ENCODE peak calls at places on chromosomes 11 and 22, in seven cellular contexts. A is activated CD8-positive, alpha-beta T cell treated with anti-CD3 and anti-CD28 coated beads, Interleukin-2, amount 10 ng/mL, durations not matched to agents 7 days and 5 days; N is NB4; C is HepG2; I is anterior cingulate cortex; L is mammary epithelial cell; Z is ovary. K is an unnamed sample.
A peak's percentile ranks its signal among the peaks of the same experiment; 100 is the strongest.

GRCh38 chr11:17876827-17877226 is 136.0 kb downstream of the SERGEF start:
- DNase-seq in A (no peak), N (no peak), C (no peak), I (no peak), L (peak; percentile 25), Z (no peak), K (no peak)

GRCh38 chr11:64649304-64649703 is 58.3 kb downstream of the SLC22A12 start:
- DNase-seq in A (peak; percentile 37), N (peak; percentile 76), C (peak; percentile 30), I (no peak), L (peak; percentile 9), Z (peak; percentile 48), K (peak; percentile 42)

GRCh38 chr22:28181332-28181731 is 262.3 kb upstream of the PITPNB start:
- DNase-seq in A (no peak), N (no peak), C (no peak), I (no peak), L (no peak), Z (no peak), K (no peak)

GRCh38 chr11:5042091-5042490 is 4.2 kb upstream of the OR52J3 start:
- DNase-seq in A (no peak), N (no peak), C (no peak), I (no peak), L (peak; percentile 51), Z (no peak), K (peak; percentile 8)

GRCh38 chr11:57798905-57799559 is 37.4 kb downstream of the CTNND1 start:
- DNase-seq in A (no peak), N (peak; percentile 19), C (peak; percentile 69), I (no peak), L (peak; percentile 98), Z (peak; percentile 47), K (peak; percentile 87)

GRCh38 chr11:104332110-104332509 is 168.2 kb upstream of the PDGFD start:
- DNase-seq in A (no peak), N (peak; percentile 36), C (peak; percentile 5), I (no peak), L (no peak), Z (no peak), K (peak; percentile 18)

GRCh38 chr11:57460017-57460755 is at the start of gene RTN4RL2:
- DNase-seq in A (peak; percentile 65), N (peak; percentile 82), C (peak; percentile 48), I (peak; percentile 25), L (peak; percentile 32), Z (no peak), K (peak; percentile 65)

GRCh38 chr11:36455658-36456111 is 54.4 kb downstream of the TRAF6 start:
- DNase-seq in A (no peak), N (peak; percentile 90), C (no peak), I (peak; percentile 40), L (peak; percentile 97), Z (peak; percentile 78), K (peak; percentile 92)

GRCh38 chr11:74253361-74253760 is 58.1 kb downstream of the P4HA3 start:
- DNase-seq in A (no peak), N (no peak), C (no peak), I (no peak), L (no peak), Z (no peak), K (no peak)

GRCh38 chr11:77842451-77843121 is 21.6 kb downstream of the AAMDC start:
- DNase-seq in A (no peak), N (no peak), C (no peak), I (no peak), L (no peak), Z (no peak), K (no peak)

GRCh38 chr11:61841636-61842332 is 13.7 kb downstream of the FADS2 start:
- DNase-seq in A (no peak), N (no peak), C (no peak), I (peak; percentile 46), L (no peak), Z (no peak), K (no peak)

GRCh38 chr22:43670545-43670944 is 141.6 kb downstream of the EFCAB6 start:
- DNase-seq in A (no peak), N (no peak), C (no peak), I (no peak), L (no peak), Z (no peak), K (no peak)

GRCh38 chr11:27471067-27471587 is 1.5 kb downstream of the LGR4 start:
- DNase-seq in A (no peak), N (peak; percentile 61), C (peak; percentile 21), I (no peak), L (peak; percentile 46), Z (no peak), K (peak; percentile 52)

GRCh38 chr11:120917536-120918239 is 106.2 kb upstream of the TBCEL start:
- DNase-seq in A (no peak), N (no peak), C (no peak), I (no peak), L (no peak), Z (no peak), K (no peak)

GRCh38 chr11:115920841-115921480 is 416.7 kb upstream of the CADM1 start:
- DNase-seq in A (no peak), N (no peak), C (no peak), I (no peak), L (no peak), Z (no peak), K (no peak)

GRCh38 chr11:106999203-106999602 is 19.1 kb downstream of the GUCY1A2 start:
- DNase-seq in A (no peak), N (no peak), C (no peak), I (no peak), L (no peak), Z (no peak), K (no peak)

GRCh38 chr11:6418958-6419611 is at the start of gene APBB1:
- DNase-seq in A (peak; percentile 72), N (no peak), C (no peak), I (peak; percentile 61), L (peak; percentile 33), Z (peak; percentile 75), K (no peak)

GRCh38 chr11:33747969-33748368 is 11.7 kb upstream of the CD59 start:
- DNase-seq in A (no peak), N (no peak), C (no peak), I (no peak), L (no peak), Z (no peak), K (no peak)

GRCh38 chr11:44018127-44018521 is 29.7 kb upstream of the ACCSL start:
- DNase-seq in A (no peak), N (no peak), C (no peak), I (no peak), L (no peak), Z (no peak), K (no peak)

GRCh38 chr11:113174862-113175261 is 139.5 kb upstream of the TTC12 start:
- DNase-seq in A (no peak), N (no peak), C (no peak), I (no peak), L (no peak), Z (no peak), K (no peak)

GRCh38 chr11:70790671-70791300 is 392.5 kb downstream of the CTTN start:
- DNase-seq in A (no peak), N (no peak), C (no peak), I (no peak), L (no peak), Z (no peak), K (no peak)

GRCh38 chr11:75338516-75339218 is 12.8 kb downstream of the ARRB1 start:
- DNase-seq in A (no peak), N (peak; percentile 62), C (no peak), I (no peak), L (no peak), Z (no peak), K (no peak)

GRCh38 chr11:69663326-69663725 is 11.8 kb downstream of the LTO1 start:
- DNase-seq in A (no peak), N (no peak), C (no peak), I (no peak), L (no peak), Z (no peak), K (no peak)

GRCh38 chr11:57527056-57527631 is 3.4 kb downstream of the TIMM10 start:
- DNase-seq in A (peak; percentile 84), N (peak; percentile 77), C (peak; percentile 64), I (peak; percentile 29), L (peak; percentile 32), Z (peak; percentile 62), K (peak; percentile 67)

GRCh38 chr22:36510966-36511881 is 4.4 kb upstream of the FOXRED2 start:
- DNase-seq in A (peak; percentile 58), N (peak; percentile 55), C (peak; percentile 54), I (peak; percentile 18), L (peak; percentile 21), Z (no peak), K (peak; percentile 47)

GRCh38 chr22:47357086-47357485 is 594.6 kb downstream of the TBC1D22A start:
- DNase-seq in A (no peak), N (no peak), C (no peak), I (no peak), L (no peak), Z (no peak), K (no peak)

GRCh38 chr11:110077866-110078325 is 15.3 kb upstream of the ZC3H12C start:
- DNase-seq in A (peak; percentile 36), N (no peak), C (peak; percentile 13), I (no peak), L (peak; percentile 91), Z (no peak), K (peak; percentile 64)

GRCh38 chr22:42304021-42304790 is 33.8 kb upstream of the TCF20 start:
- DNase-seq in A (no peak), N (no peak), C (peak; percentile 83), I (no peak), L (no peak), Z (no peak), K (no peak)

GRCh38 chr11:62555464-62556092 is 9.0 kb upstream of the AHNAK start:
- DNase-seq in A (peak; percentile 76), N (peak; percentile 94), C (no peak), I (no peak), L (no peak), Z (no peak), K (peak; percentile 18)

GRCh38 chr11:126874831-126875230 is 125.7 kb downstream of the KIRREL3 start:
- DNase-seq in A (no peak), N (peak; percentile 21), C (no peak), I (no peak), L (no peak), Z (no peak), K (no peak)

K was measured in MCF 10A.